ENCODE peak calls at places on chromosomes 1 and 21, in ten cellular contexts. Y is anterior cingulate cortex; G is T-helper 2 cell; Z is stimulated activated CD4-positive, alpha-beta T cell treated with anti-CD3 and anti-CD28 coated beads, Interleukin-12 subunit alpha, Interleukin-12 subunit beta, amount 100 ng/mL, for 4 hours; P is astrocyte of the spinal cord; R is NCI-H446 treated with DMSO at 0.1 percent for 48 hours; F is ureter; H is activated T-cell treated with anti-CD3 and anti-CD28 coated beads, Interleukin-2, amount 50 U/mL, for 72 hours; I is kidney tubule cell; U is NCI-H774. V is an unnamed sample.

GRCh38 chr1:209406111-209406654 is 177.3 kb upstream of the CAMK1G start:
- DNase-seq in Y (no peak), G (no peak), Z (no peak), P (no peak), R (no peak), F (no peak), H (no peak), I (peak; percentile 53), U (no peak), V (no peak)

GRCh38 chr1:103109291-103109920 is 1.1 kb upstream of the COL11A1 start:
- DNase-seq in Y (no peak), G (no peak), Z (no peak), P (no peak), R (peak; percentile 66), F (no peak), H (no peak), I (peak; percentile 87), U (no peak), V (no peak)

GRCh38 chr1:29415156-29415830 is 179.0 kb downstream of the PTPRU start:
- DNase-seq in Y (no peak), G (no peak), Z (no peak), P (no peak), R (no peak), F (no peak), H (no peak), I (peak; percentile 34), U (no peak), V (peak; percentile 15)

GRCh38 chr1:67285780-67286488 is 21.7 kb upstream of the IL12RB2 start:
- DNase-seq in Y (no peak), G (no peak), Z (no peak), P (peak; percentile 11), R (no peak), F (no peak), H (peak; percentile 31), I (peak; percentile 91), U (no peak), V (peak; percentile 17)

GRCh38 chr1:20590313-20590777 is 1.4 kb downstream of the CDA start:
- DNase-seq in Y (no peak), G (no peak), Z (no peak), P (no peak), R (no peak), F (no peak), H (no peak), I (peak; percentile 45), U (no peak), V (peak; percentile 54)

GRCh38 chr1:164755674-164756073 is 196.7 kb downstream of the PBX1 start:
- DNase-seq in Y (no peak), G (no peak), Z (no peak), P (no peak), R (peak; percentile 87), F (no peak), H (no peak), I (no peak), U (no peak), V (no peak)

GRCh38 chr21:46021978-46022544 is 40.5 kb downstream of the COL6A1 start:
- DNase-seq in Y (no peak), G (no peak), Z (no peak), P (no peak), R (no peak), F (no peak), H (no peak), I (no peak), U (no peak), V (no peak)

GRCh38 chr1:119286587-119287181 is 81.9 kb upstream of the HAO2 start:
- DNase-seq in Y (no peak), G (no peak), Z (no peak), P (peak; percentile 39), R (peak; percentile 41), F (no peak), H (peak; percentile 27), I (peak; percentile 48), U (peak; percentile 8), V (peak; percentile 73)

GRCh38 chr1:246157516-246157915 is 349.6 kb downstream of the SMYD3 start:
- DNase-seq in Y (no peak), G (no peak), Z (no peak), P (no peak), R (no peak), F (no peak), H (no peak), I (no peak), U (no peak), V (no peak)

GRCh38 chr1:94713472-94714141 is 106.5 kb upstream of the SLC44A3 start:
- DNase-seq in Y (no peak), G (no peak), Z (no peak), P (peak; percentile 93), R (no peak), F (peak; percentile 79), H (peak; percentile 6), I (peak; percentile 98), U (peak; percentile 14), V (peak; percentile 96)

GRCh38 chr1:29830383-29830782 is 594.1 kb downstream of the PTPRU start:
- DNase-seq in Y (no peak), G (no peak), Z (no peak), P (no peak), R (no peak), F (no peak), H (no peak), I (no peak), U (no peak), V (no peak)

GRCh38 chr1:228544021-228544850 is 57.1 kb downstream of the RNF187 start:
- DNase-seq in Y (no peak), G (no peak), Z (no peak), P (no peak), R (no peak), F (no peak), H (no peak), I (peak; percentile 81), U (no peak), V (no peak)

GRCh38 chr21:38228115-38228514 is 28.7 kb upstream of the KCNJ15 start:
- DNase-seq in Y (no peak), G (no peak), Z (no peak), P (no peak), R (no peak), F (no peak), H (no peak), I (peak; percentile 64), U (no peak), V (no peak)

GRCh38 chr1:146036990-146037646 is 15.6 kb upstream of the HJV start:
- DNase-seq in Y (peak; percentile 22), G (peak; percentile 60), Z (peak; percentile 80), P (peak; percentile 91), R (peak; percentile 85), F (peak; percentile 84), H (peak; percentile 81), I (peak; percentile 90), U (peak; percentile 88), V (peak; percentile 91)

GRCh38 chr1:198563578-198563977 is 23.1 kb upstream of the ATP6V1G3 start:
- DNase-seq in Y (no peak), G (no peak), Z (no peak), P (no peak), R (no peak), F (no peak), H (no peak), I (peak; percentile 19), U (no peak), V (peak; percentile 12)

GRCh38 chr1:30099587-30099986 is 623.8 kb downstream of the MATN1 start:
- DNase-seq in Y (no peak), G (no peak), Z (no peak), P (no peak), R (no peak), F (no peak), H (no peak), I (no peak), U (no peak), V (no peak)